ENCODE peak calls at places on chromosomes 6 and 20, in nine cellular contexts. One of them, this sample, is unnamed.

GRCh38 chr6:127971945-127972391 is 71.1 kb upstream of the THEMIS start:
- DNase-seq in AML-193: no peak
- DNase-seq in H54: peak
- DNase-seq in stimulated activated CD4-positive, alpha-beta T cell treated with anti-CD3 and anti-CD28 coated beads, Interleukin-12 subunit alpha, Interleukin-12 subunit beta, amount 100 ng/mL, for 24 hours: peak
- DNase-seq in nephron progenitor cell: no peak
- DNase-seq in OCI-LY7: no peak
- DNase-seq in heart left ventricle: no peak
- DNase-seq in NCI-H1436: no peak
- DNase-seq in B cell: no peak
- DNase-seq in this sample: no peak

GRCh38 chr20:22449115-22449973 is 135.0 kb downstream of the FOXA2 start:
- DNase-seq in stimulated activated CD4-positive, alpha-beta T cell treated with anti-CD3 and anti-CD28 coated beads, Interleukin-12 subunit alpha, Interleukin-12 subunit beta, amount 100 ng/mL, for 24 hours: no peak
- DNase-seq in heart left ventricle: no peak
- DNase-seq in OCI-LY7: no peak
- DNase-seq in NCI-H1436: no peak
- DNase-seq in nephron progenitor cell: no peak
- DNase-seq in AML-193: no peak
- DNase-seq in B cell: no peak
- DNase-seq in H54: no peak
- DNase-seq in this sample: no peak

GRCh38 chr6:87848616-87849015 is 146.6 kb upstream of the AKIRIN2 start:
- DNase-seq in heart left ventricle: no peak
- DNase-seq in B cell: no peak
- DNase-seq in nephron progenitor cell: no peak
- DNase-seq in H54: no peak
- DNase-seq in NCI-H1436: no peak
- DNase-seq in OCI-LY7: no peak
- DNase-seq in AML-193: no peak
- DNase-seq in stimulated activated CD4-positive, alpha-beta T cell treated with anti-CD3 and anti-CD28 coated beads, Interleukin-12 subunit alpha, Interleukin-12 subunit beta, amount 100 ng/mL, for 24 hours: no peak
- DNase-seq in this sample: peak

GRCh38 chr6:17505062-17505476 is 95.0 kb upstream of the FAM8A1 start:
- DNase-seq in AML-193: peak
- DNase-seq in B cell: no peak
- DNase-seq in H54: no peak
- DNase-seq in heart left ventricle: no peak
- DNase-seq in stimulated activated CD4-positive, alpha-beta T cell treated with anti-CD3 and anti-CD28 coated beads, Interleukin-12 subunit alpha, Interleukin-12 subunit beta, amount 100 ng/mL, for 24 hours: no peak
- DNase-seq in nephron progenitor cell: no peak
- DNase-seq in OCI-LY7: peak
- DNase-seq in NCI-H1436: no peak
- DNase-seq in this sample: no peak

GRCh38 chr6:17442196-17442595 is 48.8 kb downstream of the CAP2 start:
- DNase-seq in heart left ventricle: no peak
- DNase-seq in nephron progenitor cell: no peak
- DNase-seq in H54: no peak
- DNase-seq in AML-193: no peak
- DNase-seq in B cell: no peak
- DNase-seq in NCI-H1436: no peak
- DNase-seq in stimulated activated CD4-positive, alpha-beta T cell treated with anti-CD3 and anti-CD28 coated beads, Interleukin-12 subunit alpha, Interleukin-12 subunit beta, amount 100 ng/mL, for 24 hours: no peak
- DNase-seq in OCI-LY7: no peak
- DNase-seq in this sample: no peak

GRCh38 chr20:40265872-40266533 is 423.0 kb downstream of the MAFB start:
- DNase-seq in NCI-H1436: no peak
- DNase-seq in H54: no peak
- DNase-seq in nephron progenitor cell: no peak
- DNase-seq in B cell: no peak
- DNase-seq in stimulated activated CD4-positive, alpha-beta T cell treated with anti-CD3 and anti-CD28 coated beads, Interleukin-12 subunit alpha, Interleukin-12 subunit beta, amount 100 ng/mL, for 24 hours: no peak
- DNase-seq in OCI-LY7: peak
- DNase-seq in AML-193: peak
- DNase-seq in heart left ventricle: no peak
- DNase-seq in this sample: peak

GRCh38 chr20:7736336-7736735 is 203.9 kb downstream of the HAO1 start:
- DNase-seq in B cell: no peak
- DNase-seq in H54: no peak
- DNase-seq in stimulated activated CD4-positive, alpha-beta T cell treated with anti-CD3 and anti-CD28 coated beads, Interleukin-12 subunit alpha, Interleukin-12 subunit beta, amount 100 ng/mL, for 24 hours: no peak
- DNase-seq in OCI-LY7: no peak
- DNase-seq in nephron progenitor cell: no peak
- DNase-seq in AML-193: no peak
- DNase-seq in heart left ventricle: no peak
- DNase-seq in NCI-H1436: no peak
- DNase-seq in this sample: no peak

GRCh38 chr6:71246596-71246995 is 42.0 kb upstream of the OGFRL1 start:
- DNase-seq in OCI-LY7: no peak
- DNase-seq in heart left ventricle: no peak
- DNase-seq in H54: no peak
- DNase-seq in nephron progenitor cell: no peak
- DNase-seq in NCI-H1436: no peak
- DNase-seq in stimulated activated CD4-positive, alpha-beta T cell treated with anti-CD3 and anti-CD28 coated beads, Interleukin-12 subunit alpha, Interleukin-12 subunit beta, amount 100 ng/mL, for 24 hours: no peak
- DNase-seq in B cell: no peak
- DNase-seq in AML-193: no peak
- DNase-seq in this sample: no peak

GRCh38 chr6:160299559-160299958 is 40.9 kb upstream of the SLC22A2 start:
- DNase-seq in AML-193: no peak
- DNase-seq in nephron progenitor cell: no peak
- DNase-seq in H54: no peak
- DNase-seq in stimulated activated CD4-positive, alpha-beta T cell treated with anti-CD3 and anti-CD28 coated beads, Interleukin-12 subunit alpha, Interleukin-12 subunit beta, amount 100 ng/mL, for 24 hours: no peak
- DNase-seq in NCI-H1436: no peak
- DNase-seq in heart left ventricle: no peak
- DNase-seq in B cell: no peak
- DNase-seq in OCI-LY7: no peak
- DNase-seq in this sample: no peak

GRCh38 chr6:19803331-19804330 is 33.5 kb upstream of the ID4 start:
- DNase-seq in B cell: no peak
- DNase-seq in AML-193: no peak
- DNase-seq in NCI-H1436: peak
- DNase-seq in stimulated activated CD4-positive, alpha-beta T cell treated with anti-CD3 and anti-CD28 coated beads, Interleukin-12 subunit alpha, Interleukin-12 subunit beta, amount 100 ng/mL, for 24 hours: no peak
- DNase-seq in OCI-LY7: peak
- DNase-seq in heart left ventricle: no peak
- DNase-seq in H54: no peak
- DNase-seq in nephron progenitor cell: no peak
- DNase-seq in this sample: no peak

GRCh38 chr6:170130771-170131241 is 160.1 kb downstream of the DLL1 start:
- DNase-seq in OCI-LY7: no peak
- DNase-seq in heart left ventricle: peak
- DNase-seq in B cell: no peak
- DNase-seq in stimulated activated CD4-positive, alpha-beta T cell treated with anti-CD3 and anti-CD28 coated beads, Interleukin-12 subunit alpha, Interleukin-12 subunit beta, amount 100 ng/mL, for 24 hours: no peak
- DNase-seq in NCI-H1436: no peak
- DNase-seq in nephron progenitor cell: no peak
- DNase-seq in AML-193: no peak
- DNase-seq in H54: no peak
- DNase-seq in this sample: no peak

GRCh38 chr6:87722831-87723726 is 21.0 kb upstream of the AKIRIN2 start:
- DNase-seq in B cell: no peak
- DNase-seq in OCI-LY7: peak
- DNase-seq in heart left ventricle: peak
- DNase-seq in stimulated activated CD4-positive, alpha-beta T cell treated with anti-CD3 and anti-CD28 coated beads, Interleukin-12 subunit alpha, Interleukin-12 subunit beta, amount 100 ng/mL, for 24 hours: no peak
- DNase-seq in H54: peak
- DNase-seq in NCI-H1436: no peak
- DNase-seq in nephron progenitor cell: no peak
- DNase-seq in AML-193: peak
- DNase-seq in this sample: no peak

GRCh38 chr6:7311920-7312615 is 931 bp downstream of the SSR1 start:
- DNase-seq in B cell: no peak
- DNase-seq in H54: no peak
- DNase-seq in stimulated activated CD4-positive, alpha-beta T cell treated with anti-CD3 and anti-CD28 coated beads, Interleukin-12 subunit alpha, Interleukin-12 subunit beta, amount 100 ng/mL, for 24 hours: peak
- DNase-seq in heart left ventricle: no peak
- DNase-seq in AML-193: peak
- DNase-seq in nephron progenitor cell: no peak
- DNase-seq in NCI-H1436: peak
- DNase-seq in OCI-LY7: peak
- DNase-seq in this sample: no peak

GRCh38 chr20:59850018-59850641 is 83.3 kb downstream of the SYCP2 start:
- DNase-seq in stimulated activated CD4-positive, alpha-beta T cell treated with anti-CD3 and anti-CD28 coated beads, Interleukin-12 subunit alpha, Interleukin-12 subunit beta, amount 100 ng/mL, for 24 hours: no peak
- DNase-seq in B cell: no peak
- DNase-seq in nephron progenitor cell: no peak
- DNase-seq in AML-193: peak
- DNase-seq in OCI-LY7: peak
- DNase-seq in NCI-H1436: peak
- DNase-seq in H54: no peak
- DNase-seq in heart left ventricle: no peak
- DNase-seq in this sample: no peak

This sample was measured in BE2C.